ENCODE peak calls at places on chromosomes 16 and 17, in eight cellular contexts. T is neural crest cell; P is fibroblast of the aortic adventitia; R is glutamatergic neuron; X is left lung; N is HFFc6; J is CD8-positive, alpha-beta T cell; A is stomach. K is an unnamed sample.

GRCh38 chr16:85986931-85987749 is 88.2 kb downstream of the IRF8 start:
- DNase-seq in T (peak; percentile 26), P (no peak), R (peak; percentile 53), X (no peak), N (no peak), J (peak; percentile 27), A (no peak), K (peak; percentile 56)

GRCh38 chr16:10255728-10256127 is 73.5 kb upstream of the GRIN2A start:
- DNase-seq in T (no peak), P (no peak), R (no peak), X (no peak), N (no peak), J (no peak), A (no peak), K (no peak)

GRCh38 chr17:43880420-43880991 is 26.8 kb downstream of the MPP2 start:
- DNase-seq in T (peak; percentile 39), P (no peak), R (peak; percentile 53), X (peak; percentile 80), N (no peak), J (peak; percentile 17), A (peak; percentile 71), K (peak; percentile 69)

GRCh38 chr16:48958681-48959080 is 323.0 kb downstream of the CBLN1 start:
- DNase-seq in T (no peak), P (no peak), R (no peak), X (no peak), N (no peak), J (no peak), A (no peak), K (no peak)

GRCh38 chr16:54936979-54937672 is 6.5 kb downstream of the IRX5 start:
- DNase-seq in T (peak; percentile 69), P (peak; percentile 58), R (peak; percentile 77), X (peak; percentile 84), N (peak; percentile 32), J (no peak), A (no peak), K (peak; percentile 83)

GRCh38 chr17:68592004-68592403 is 9.2 kb downstream of the FAM20A start:
- DNase-seq in T (no peak), P (peak; percentile 39), R (no peak), X (no peak), N (no peak), J (no peak), A (no peak), K (no peak)

GRCh38 chr16:50160495-50161164 is 7.5 kb downstream of the TENT4B start:
- DNase-seq in T (no peak), P (peak; percentile 72), R (no peak), X (no peak), N (peak; percentile 37), J (no peak), A (no peak), K (no peak)

GRCh38 chr16:23682181-23682580 is 3.5 kb downstream of the PLK1 start:
- DNase-seq in T (no peak), P (peak; percentile 68), R (no peak), X (no peak), N (no peak), J (no peak), A (no peak), K (no peak)

GRCh38 chr16:11586856-11587642 is at the start of gene LITAF:
- DNase-seq in T (peak; percentile 41), P (peak; percentile 29), R (peak; percentile 53), X (peak; percentile 95), N (peak; percentile 11), J (no peak), A (peak; percentile 78), K (peak; percentile 70)

GRCh38 chr16:51818342-51818944 is 667.4 kb upstream of the SALL1 start:
- DNase-seq in T (peak; percentile 58), P (peak; percentile 74), R (peak; percentile 82), X (no peak), N (peak; percentile 48), J (no peak), A (peak; percentile 78), K (peak; percentile 75)

GRCh38 chr17:56633681-56634080 is 40.2 kb downstream of the NOG start:
- DNase-seq in T (no peak), P (no peak), R (no peak), X (no peak), N (no peak), J (no peak), A (no peak), K (no peak)

GRCh38 chr16:56645311-56645710 is 6.4 kb upstream of the MT1B start:
- DNase-seq in T (no peak), P (no peak), R (no peak), X (no peak), N (no peak), J (no peak), A (no peak), K (no peak)

GRCh38 chr17:17058304-17058703 is 16.0 kb downstream of the MPRIP start:
- DNase-seq in T (no peak), P (no peak), R (peak; percentile 12), X (no peak), N (no peak), J (no peak), A (peak; percentile 17), K (no peak)

GRCh38 chr17:55845385-55845784 is 94.5 kb downstream of the PCTP start:
- DNase-seq in T (peak; percentile 64), P (peak; percentile 32), R (peak; percentile 83), X (peak; percentile 86), N (peak; percentile 4), J (no peak), A (peak; percentile 39), K (peak; percentile 78)

GRCh38 chr17:45775576-45776011 is 8.5 kb upstream of the CRHR1 start:
- DNase-seq in T (no peak), P (no peak), R (no peak), X (peak; percentile 86), N (no peak), J (no peak), A (peak; percentile 86), K (no peak)

GRCh38 chr17:41453069-41453468 is 12.3 kb upstream of the KRT38 start:
- DNase-seq in T (no peak), P (no peak), R (no peak), X (no peak), N (no peak), J (no peak), A (no peak), K (no peak)

GRCh38 chr17:41455236-41455635 is 11.9 kb downstream of the KRT32 start:
- DNase-seq in T (no peak), P (peak; percentile 46), R (no peak), X (no peak), N (peak; percentile 26), J (no peak), A (no peak), K (no peak)

GRCh38 chr17:41452276-41452675 is 11.5 kb upstream of the KRT38 start:
- DNase-seq in T (no peak), P (no peak), R (no peak), X (no peak), N (no peak), J (no peak), A (no peak), K (no peak)

GRCh38 chr17:41457656-41458055 is 9.5 kb downstream of the KRT32 start:
- DNase-seq in T (no peak), P (peak; percentile 62), R (no peak), X (no peak), N (no peak), J (no peak), A (no peak), K (no peak)

DNA sequence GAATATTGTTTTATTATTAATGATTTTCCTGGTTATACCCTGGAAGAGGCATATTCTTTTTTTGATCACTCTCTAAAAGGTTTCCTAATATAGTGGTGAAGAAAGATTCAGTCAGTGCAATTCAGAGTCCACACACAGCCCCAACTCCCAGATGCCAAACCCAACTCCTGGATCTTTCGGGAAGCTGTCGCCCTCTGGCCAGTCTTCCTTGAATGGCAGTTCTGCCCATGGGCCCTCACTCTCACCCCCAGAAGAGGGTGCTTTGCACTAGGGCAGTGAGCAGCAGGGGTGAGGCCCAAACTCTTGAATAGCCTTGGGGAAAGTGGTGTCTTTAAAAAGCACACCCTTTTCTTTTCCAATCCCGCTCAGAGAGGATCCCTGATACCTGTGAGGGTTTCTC is 11.0 kb downstream of the KRT32 start:
- DNase-seq in T (no peak), P (no peak), R (no peak), X (no peak), N (no peak), J (no peak), A (no peak), K (no peak)
- TF ChIP-seq CTCF in T (no peak), P (no peak), R (no peak), X (no peak), N (peak; percentile 30), J (no peak), A (no peak), K (no peak)

DNA sequence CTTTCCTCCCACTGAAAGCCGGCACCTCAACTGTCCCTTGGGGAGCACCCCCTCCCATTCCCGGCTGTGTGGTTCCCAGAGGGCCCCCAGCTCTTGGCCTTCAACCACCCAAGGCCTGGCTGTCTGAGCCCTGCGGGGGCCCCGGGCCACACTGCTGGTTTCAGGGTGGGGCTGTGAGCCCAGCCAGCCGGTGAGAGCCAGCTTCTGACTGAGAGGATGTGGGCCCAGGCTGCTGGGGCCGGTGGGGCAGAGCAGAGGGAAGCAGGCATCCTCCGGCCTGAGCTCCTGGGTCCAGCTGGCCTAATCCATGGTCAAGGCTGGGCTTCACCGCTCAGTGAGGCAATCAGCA is 875 bp upstream of the LGALS3BP start:
- DNase-seq in T (no peak), P (no peak), R (no peak), X (peak; percentile 75), N (no peak), J (no peak), A (no peak), K (no peak)
- TF ChIP-seq CTCF in T (no peak), P (no peak), R (no peak), X (no peak), N (no peak), J (no peak), A (no peak), K (no peak)

DNA sequence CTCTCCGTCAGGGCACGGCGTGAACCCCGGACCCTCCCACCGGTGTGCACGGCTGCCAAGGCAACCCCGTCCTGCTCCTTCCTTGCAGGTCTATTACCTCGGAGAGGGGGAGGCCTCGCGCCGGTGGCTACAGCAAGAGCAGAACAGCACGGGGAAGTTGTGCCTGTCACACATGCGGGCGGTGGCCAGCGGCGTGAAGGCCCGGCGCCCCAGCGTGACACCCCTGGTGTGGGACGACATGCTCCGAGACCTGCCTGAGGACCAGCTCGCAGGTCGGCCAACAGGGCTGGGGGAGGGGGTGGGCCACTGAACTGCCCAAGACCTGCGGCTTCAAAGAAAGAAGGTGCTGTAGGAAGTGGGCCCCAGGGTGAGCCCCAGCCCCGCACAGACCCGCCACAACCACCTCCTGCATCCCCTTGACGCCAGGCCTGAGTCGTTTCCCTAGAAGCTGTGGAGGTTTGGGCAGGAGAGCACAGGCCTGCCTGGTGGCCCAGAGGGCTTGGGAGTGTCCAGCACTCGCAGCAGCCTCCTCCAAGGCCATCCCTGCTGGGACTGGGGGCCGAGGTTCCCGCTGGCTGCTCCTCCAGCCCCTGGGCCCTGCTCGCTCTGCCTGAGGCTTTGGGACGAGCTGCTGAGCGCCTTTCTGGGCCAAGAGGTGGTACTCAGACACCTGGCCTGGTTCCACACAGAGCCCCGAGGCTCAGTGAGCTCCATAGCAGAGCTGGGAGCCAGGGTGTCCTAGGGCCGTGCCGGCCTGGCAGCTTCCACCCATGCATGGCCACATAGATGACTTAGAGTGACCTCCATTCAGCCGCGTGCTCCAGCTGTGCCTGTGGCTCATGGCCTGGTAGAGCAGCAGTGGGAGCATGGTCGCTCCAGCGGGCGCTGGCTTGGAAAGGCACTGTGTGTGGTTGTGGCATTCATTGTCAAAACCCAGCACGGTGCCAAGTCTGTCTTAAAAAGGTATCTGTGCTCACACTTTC is 14.7 kb downstream of the CYBC1 start:
- DNase-seq in T (no peak), P (no peak), R (no peak), X (no peak), N (no peak), J (no peak), A (no peak), K (no peak)
- TF ChIP-seq CTCF in T (no peak), P (no peak), R (no peak), X (no peak), N (no peak), J (no peak), A (no peak), K (no peak)

GRCh38 chr17:82200135-82200534 is 12.5 kb downstream of the CCDC57 start:
- DNase-seq in T (no peak), P (no peak), R (no peak), X (no peak), N (no peak), J (no peak), A (no peak), K (no peak)
- TF ChIP-seq CTCF in T (no peak), P (no peak), R (no peak), X (no peak), N (no peak), J (no peak), A (no peak), K (no peak)

K was measured in nephron progenitor cell.